ENCODE peak calls at places on chromosomes 16 and 17, in seven cellular contexts. S is CD8-positive, alpha-beta memory T cell; P is GM23338; M is activated T-helper 9 cell treated with anti-CD3 and anti-CD28 coated beads, Interleukin-2, amount 50 U/mL, for 16 hours; B is stimulated activated CD8-positive, alpha-beta memory T cell treated with anti-CD3 and anti-CD28 coated beads, Interleukin-15, amount 100 ng/mL, for 48 hours; A is endothelial cell of umbilical vein; O is stimulated activated CD4-positive, alpha-beta T cell treated with anti-CD3 and anti-CD28 coated beads, Interleukin-1b, Interleukin-23, amount 100 ng/mL, for 1 hour. W is an unnamed sample.

GRCh38 chr16:86245895-86246294 is 264.4 kb upstream of the FOXF1 start:
- DNase-seq in P (no peak), A (no peak), S (no peak), M (no peak), B (no peak), O (no peak), W (no peak)

GRCh38 chr17:32261937-32262510 is 3.6 kb upstream of the RHBDL3 start:
- DNase-seq in M (no peak), O (no peak), B (no peak), S (no peak), A (no peak), P (no peak), W (no peak)

GRCh38 chr17:73369126-73369525 is 57.3 kb upstream of the CDC42EP4 start:
- DNase-seq in S (no peak), M (no peak), P (no peak), B (no peak), O (no peak), A (no peak), W (no peak)

GRCh38 chr17:38915639-38915995 is 9.8 kb upstream of the LASP1NB start:
- DNase-seq in O (no peak), P (no peak), S (no peak), B (no peak), A (no peak), M (no peak), W (no peak)

GRCh38 chr17:82242698-82242976 is 13.8 kb downstream of the SLC16A3 start:
- DNase-seq in O (no peak), S (no peak), A (no peak), M (no peak), B (no peak), P (no peak), W (no peak)

GRCh38 chr17:58537266-58537665 is 22.8 kb upstream of the MTMR4 start:
- DNase-seq in S (no peak), M (no peak), O (no peak), B (no peak), P (no peak), A (no peak), W (no peak)

GRCh38 chr17:69175812-69176517 is 34.3 kb upstream of the ABCA6 start:
- DNase-seq in O (no peak), M (no peak), B (no peak), P (no peak), A (peak), S (no peak), W (no peak)

GRCh38 chr16:4414187-4414909 is 2.0 kb downstream of the CORO7 start:
- DNase-seq in M (peak), O (peak), A (no peak), S (peak), P (no peak), B (peak), W (no peak)

GRCh38 chr17:62321451-62321850 is 58.9 kb upstream of the EFCAB3 start:
- DNase-seq in B (no peak), P (no peak), S (no peak), A (no peak), O (no peak), M (no peak), W (no peak)

GRCh38 chr17:61532818-61533217 is 58.2 kb downstream of the NACA2 start:
- DNase-seq in P (no peak), A (no peak), O (no peak), S (no peak), B (no peak), M (no peak), W (no peak)

GRCh38 chr17:17706140-17707060 is 25.1 kb downstream of the RAI1 start:
- DNase-seq in M (no peak), O (no peak), S (no peak), P (no peak), A (no peak), B (no peak), W (no peak)

GRCh38 chr17:4206945-4207344 is 56.8 kb downstream of the ANKFY1 start:
- DNase-seq in A (no peak), M (no peak), P (no peak), O (no peak), B (no peak), S (no peak), W (no peak)

GRCh38 chr17:78448356-78448993 is 70.0 kb downstream of the PGS1 start:
- DNase-seq in A (no peak), S (no peak), M (no peak), B (no peak), P (peak), O (no peak), W (no peak)

GRCh38 chr16:88086571-88087516 is 135.6 kb downstream of the BANP start:
- DNase-seq in S (no peak), B (no peak), A (no peak), P (no peak), O (no peak), M (no peak), W (no peak)

W was measured in thoracic aorta.